ENCODE peak calls at places on chromosomes 3 and 15, in ten cellular contexts. H is aorta; D is upper lobe of left lung; A is upper lobe of right lung; Q is sciatic nerve; M is memory B cell; G is activated CD8-positive, alpha-beta T cell treated with anti-CD3 and anti-CD28 coated beads for 36 hours; X is left colon; Y is naive B cell; F is left ventricle myocardium superior. Z is an unnamed sample.

GRCh38 chr15:95887666-95888480 is 442.6 kb upstream of the NR2F2 start:
- ATAC-seq in H (no peak), D (no peak), A (peak), Q (no peak), M (no peak), G (no peak), X (no peak), Y (no peak), F (no peak), Z (no peak)

GRCh38 chr3:56778904-56779303 is 22.8 kb downstream of the ARHGEF3 start:
- ATAC-seq in H (no peak), D (no peak), A (no peak), Q (no peak), M (no peak), G (no peak), X (no peak), Y (no peak), F (no peak), Z (no peak)

GRCh38 chr3:152497457-152497856 is 228.7 kb downstream of the MBNL1 start:
- ATAC-seq in H (peak), D (no peak), A (no peak), Q (peak), M (no peak), G (no peak), X (no peak), Y (no peak), F (peak), Z (peak)

GRCh38 chr15:95988574-95988887 is 342.0 kb upstream of the NR2F2 start:
- ATAC-seq in H (no peak), D (no peak), A (no peak), Q (peak), M (no peak), G (no peak), X (no peak), Y (no peak), F (no peak), Z (no peak)

GRCh38 chr3:36095238-36095637 is 285.1 kb upstream of the STAC start:
- ATAC-seq in H (no peak), D (no peak), A (peak), Q (no peak), M (peak), G (no peak), X (no peak), Y (peak), F (no peak), Z (no peak)

GRCh38 chr15:99322643-99323405 is 71.5 kb downstream of the LRRC28 start:
- ATAC-seq in H (no peak), D (no peak), A (no peak), Q (no peak), M (no peak), G (no peak), X (no peak), Y (no peak), F (no peak), Z (no peak)

GRCh38 chr15:27686376-27686775 is 412.7 kb downstream of the OCA2 start:
- ATAC-seq in H (no peak), D (no peak), A (no peak), Q (no peak), M (no peak), G (no peak), X (no peak), Y (no peak), F (no peak), Z (no peak)

GRCh38 chr3:48429416-48430358 is at the start of gene PLXNB1:
- ATAC-seq in H (peak), D (peak), A (peak), Q (peak), M (peak), G (peak), X (peak), Y (peak), F (peak), Z (peak)